ENCODE peak calls at places on chromosomes 6 and 20, in four cellular contexts. W, D, Y and M are unnamed samples.

GRCh38 chr6:80658926-80659325 is 552.5 kb downstream of the BCKDHB start:
- DNase-seq in Y (no peak), D (no peak), W (no peak), M (no peak)

GRCh38 chr6:34900321-34901031 is 11.4 kb downstream of the ANKS1A start:
- DNase-seq in D (no peak), Y (no peak), W (no peak), M (no peak)

GRCh38 chr6:168015492-168016175 is 18.2 kb downstream of the KIF25 start:
- DNase-seq in D (no peak), Y (no peak), W (peak), M (no peak)

GRCh38 chr6:50970908-50971307 is 152.2 kb downstream of the TFAP2B start:
- DNase-seq in D (no peak), W (no peak), Y (no peak), M (no peak)

GRCh38 chr20:8144282-8145245 is 12.5 kb downstream of the PLCB1 start:
- DNase-seq in W (peak), D (no peak), Y (no peak), M (no peak)

GRCh38 chr6:135270676-135271536 is 89.8 kb downstream of the MYB start:
- DNase-seq in W (no peak), Y (no peak), D (no peak), M (no peak)

GRCh38 chr20:20568604-20569205 is 143.7 kb downstream of the RALGAPA2 start:
- DNase-seq in D (peak), Y (peak), W (peak), M (no peak)

GRCh38 chr6:89145461-89145961 is 344 bp upstream of the PM20D2 start:
- DNase-seq in Y (no peak), D (peak), W (no peak), M (peak)

GRCh38 chr6:125066964-125067363 is 86.6 kb upstream of the TPD52L1 start:
- DNase-seq in Y (peak), D (no peak), W (no peak), M (no peak)

GRCh38 chr6:27651371-27651732 is 178.4 kb upstream of the ZNF184 start:
- DNase-seq in W (no peak), D (peak), Y (peak), M (no peak)

GRCh38 chr6:42963855-42964605 is 3.5 kb downstream of the GNMT start:
- DNase-seq in W (peak), Y (peak), D (peak), M (no peak)

GRCh38 chr6:96899019-96899418 is 1.3 kb upstream of the NDUFAF4 start:
- DNase-seq in W (peak), Y (no peak), D (peak), M (no peak)

GRCh38 chr6:43627008-43627825 is 1.8 kb downstream of the GTPBP2 start:
- DNase-seq in Y (peak), D (peak), W (peak), M (peak)

GRCh38 chr6:34237722-34238506 is 1.2 kb downstream of the HMGA1 start:
- DNase-seq in W (peak), D (peak), Y (peak), M (no peak)

GRCh38 chr6:75210885-75211739 is 5.3 kb upstream of the COL12A1 start:
- DNase-seq in D (peak), Y (peak), W (peak), M (no peak)
- TF ChIP-seq FOXK2 in D (no peak), Y (no peak), W (no peak), M (no peak)

DNA sequence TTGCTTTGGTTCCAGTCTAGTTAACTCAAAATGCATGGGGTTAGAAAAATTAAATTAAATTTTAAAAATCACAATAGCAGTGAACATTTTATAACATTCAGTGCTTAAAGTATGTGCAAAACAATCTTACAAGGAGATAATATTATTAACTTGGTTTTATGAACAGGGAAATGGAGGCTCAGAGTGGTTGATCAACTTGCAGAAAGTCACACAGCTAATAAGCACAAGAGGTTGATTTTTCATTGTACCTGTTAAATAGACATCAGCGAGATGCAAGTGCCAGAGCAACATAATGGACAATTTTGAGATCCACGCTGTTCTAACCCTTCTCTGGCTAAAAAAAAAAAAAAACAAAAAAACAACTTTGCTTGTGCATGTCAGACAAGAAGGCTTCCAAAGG is 219.8 kb downstream of the TSHZ2 start:
- DNase-seq in Y (no peak), W (no peak), D (no peak), M (no peak)
- TF ChIP-seq FOXK2 in Y (no peak), W (no peak), D (no peak), M (no peak)

DNA sequence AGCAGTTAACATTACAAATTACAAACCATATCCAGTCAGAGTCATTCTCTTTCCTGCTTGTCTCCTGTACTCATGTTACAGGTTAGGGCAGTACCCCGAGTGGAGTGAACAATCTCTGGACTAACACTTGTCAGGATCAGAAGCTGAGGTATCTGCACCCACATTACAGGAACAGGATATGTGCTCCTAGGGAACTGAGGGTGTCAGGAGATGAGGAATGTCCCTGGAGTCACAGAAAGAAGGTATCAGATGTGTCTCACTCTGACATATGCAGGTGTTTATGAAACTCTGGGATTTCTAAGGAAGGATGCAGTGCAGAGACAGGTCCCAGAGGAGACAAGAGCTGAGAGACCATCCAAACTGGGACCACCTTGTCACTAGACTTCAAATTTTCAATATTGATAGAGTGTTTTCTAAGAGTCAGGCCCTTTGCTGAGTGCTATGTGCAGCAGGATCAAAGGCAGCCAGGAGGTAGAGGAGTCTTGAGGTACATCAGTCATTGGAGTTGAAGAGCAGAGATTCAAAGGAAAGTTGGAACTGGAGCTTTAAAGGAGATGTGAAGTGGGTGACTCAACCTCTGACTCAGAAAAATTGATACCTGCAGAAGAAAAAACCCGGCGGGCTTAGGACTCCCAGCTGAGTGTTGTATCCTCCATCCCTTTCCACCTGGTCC is 12.6 kb downstream of the HLA-DPB1 start:
- DNase-seq in W (no peak), D (no peak), Y (no peak), M (no peak)
- TF ChIP-seq FOXK2 in W (no peak), D (no peak), Y (no peak), M (no peak)

GRCh38 chr20:32536861-32537656 is 48.1 kb downstream of the NOL4L start:
- DNase-seq in D (peak), Y (peak), W (no peak), M (no peak)

GRCh38 chr20:32534661-32535240 is 50.4 kb downstream of the NOL4L start:
- DNase-seq in D (no peak), Y (peak), W (no peak), M (no peak)

GRCh38 chr20:32537657-32538525 is 47.2 kb downstream of the NOL4L start:
- DNase-seq in D (no peak), Y (peak), W (no peak), M (no peak)

GRCh38 chr20:32535953-32536823 is 48.9 kb downstream of the NOL4L start:
- DNase-seq in Y (peak), D (peak), W (peak), M (no peak)

DNA sequence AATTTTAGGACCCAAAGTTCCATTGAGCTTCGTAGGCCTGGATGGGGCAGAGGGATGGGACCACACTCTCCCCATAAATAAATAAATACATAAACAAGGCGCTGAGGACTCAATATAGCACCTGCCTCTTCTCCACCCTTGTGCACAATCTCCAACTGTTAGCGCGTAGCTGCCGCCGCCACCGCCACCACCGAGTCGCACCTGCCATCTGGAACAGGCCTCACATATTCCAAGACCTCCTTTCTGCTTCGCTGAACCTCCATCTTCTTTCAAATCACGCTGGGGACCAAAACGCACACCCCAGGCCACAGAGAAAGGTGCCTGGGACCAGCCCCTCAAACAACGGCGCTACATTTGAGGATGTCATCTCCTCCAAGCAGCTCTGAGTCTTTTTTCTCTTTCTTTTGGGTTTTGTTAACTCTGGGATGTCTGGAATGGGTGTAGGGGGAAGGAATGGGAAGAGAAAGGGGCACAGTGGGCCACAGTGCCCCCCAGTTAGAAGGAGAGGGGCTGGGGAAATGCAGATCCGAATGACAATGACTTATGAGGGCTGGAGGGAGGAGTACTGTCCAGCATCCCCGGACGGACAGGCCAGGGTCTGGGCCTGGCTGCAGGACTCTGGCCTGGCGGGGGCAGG is 49.7 kb downstream of the NOL4L start:
- DNase-seq in W (no peak), D (no peak), Y (no peak), M (no peak)
- TF ChIP-seq FOXK2 in W (no peak), D (no peak), Y (no peak), M (no peak)